ENCODE peak calls at places on chromosomes 5 and 9, in nine cellular contexts. Q is vagina, V is spleen, N is body of pancreas, Y is tibial nerve, I is esophagus squamous epithelium, W is suprapubic skin, G is A549, T is NB4. A is an unnamed sample.

GRCh38 chr5:2017540-2018389 is 135.0 kb upstream of the IRX4 start:
- DNase-seq in Q (peak; percentile 64), V (no peak), N (peak; percentile 25), Y (no peak), I (no peak), W (no peak), G (peak; percentile 38), T (peak; percentile 54), A (peak; percentile 55)

GRCh38 chr5:115818821-115819220 is 2.4 kb upstream of the CDO1 start:
- DNase-seq in Q (no peak), V (peak; percentile 59), N (no peak), Y (no peak), I (no peak), W (no peak), G (no peak), T (no peak), A (no peak)

GRCh38 chr9:98455957-98456621 is 200.6 kb upstream of the TBC1D2 start:
- DNase-seq in Q (no peak), V (no peak), N (no peak), Y (no peak), I (no peak), W (no peak), G (no peak), T (no peak), A (no peak)

GRCh38 chr9:93111371-93112115 is 15.5 kb downstream of the CARD19 start:
- DNase-seq in Q (no peak), V (peak; percentile 86), N (peak; percentile 4), Y (no peak), I (no peak), W (peak; percentile 51), G (no peak), T (peak; percentile 79), A (no peak)

GRCh38 chr5:115424030-115424429 is 120.5 kb downstream of the FEM1C start:
- DNase-seq in Q (no peak), V (no peak), N (no peak), Y (no peak), I (no peak), W (no peak), G (no peak), T (no peak), A (no peak)

GRCh38 chr5:68762201-68762600 is 331.6 kb upstream of the SLC30A5 start:
- DNase-seq in Q (no peak), V (no peak), N (no peak), Y (no peak), I (no peak), W (no peak), G (no peak), T (no peak), A (no peak)

GRCh38 chr5:6713274-6714181 is at the start of gene TENT4A:
- DNase-seq in Q (peak; percentile 31), V (peak; percentile 93), N (no peak), Y (no peak), I (peak; percentile 81), W (no peak), G (peak; percentile 92), T (peak; percentile 33), A (peak; percentile 57)

GRCh38 chr5:112653638-112654037 is 84.0 kb upstream of the APC start:
- DNase-seq in Q (no peak), V (no peak), N (no peak), Y (no peak), I (no peak), W (no peak), G (no peak), T (no peak), A (no peak)

GRCh38 chr9:78280982-78281668 is 15.8 kb upstream of the PSAT1 start:
- DNase-seq in Q (no peak), V (no peak), N (peak; percentile 92), Y (peak; percentile 58), I (no peak), W (no peak), G (no peak), T (no peak), A (peak; percentile 39)

GRCh38 chr5:58674711-58675110 is 91.8 kb downstream of the RAB3C start:
- DNase-seq in Q (no peak), V (no peak), N (no peak), Y (no peak), I (no peak), W (no peak), G (no peak), T (no peak), A (no peak)

DNA sequence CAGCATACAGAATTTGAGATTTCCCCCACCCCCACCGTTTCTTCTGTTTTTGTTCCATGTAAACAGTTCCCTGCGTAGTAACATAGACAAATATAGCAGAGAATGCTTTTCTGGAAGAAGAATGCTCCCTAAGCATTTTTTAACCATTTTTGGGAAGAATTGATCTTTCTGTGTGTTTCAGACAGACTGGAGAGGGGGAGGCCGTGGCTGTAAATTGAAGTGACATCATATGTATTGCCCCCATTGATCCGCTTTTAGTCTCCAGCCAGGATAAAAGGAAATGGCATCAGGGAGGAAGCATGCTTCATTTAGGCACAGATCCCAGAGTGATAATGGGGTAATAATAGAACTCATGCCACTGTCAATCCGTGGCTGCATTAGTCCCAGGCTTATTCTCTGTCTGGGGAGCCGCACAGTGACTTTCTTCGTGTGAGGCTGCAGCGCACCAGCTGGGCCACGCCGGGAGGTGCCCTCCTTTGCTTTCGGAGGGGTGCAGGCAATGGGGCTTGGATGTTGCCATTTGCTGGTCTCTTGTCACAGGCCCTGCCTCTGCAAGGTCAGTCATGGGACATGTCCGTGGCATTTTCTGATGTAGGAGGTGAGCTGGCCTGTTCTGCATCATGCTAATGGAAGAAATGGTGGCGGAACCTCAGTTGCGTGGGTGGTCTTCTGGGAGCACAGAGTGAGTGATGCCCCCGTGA is 261.5 kb downstream of the FANCC start:
- DNase-seq in Q (peak; percentile 49), V (no peak), N (no peak), Y (no peak), I (no peak), W (no peak), G (no peak), T (no peak), A (no peak)
- TF ChIP-seq POLR2A in Q (no peak), V (no peak), N (no peak), Y (no peak), I (no peak), W (no peak), G (no peak), T (no peak), A (no peak)

DNA sequence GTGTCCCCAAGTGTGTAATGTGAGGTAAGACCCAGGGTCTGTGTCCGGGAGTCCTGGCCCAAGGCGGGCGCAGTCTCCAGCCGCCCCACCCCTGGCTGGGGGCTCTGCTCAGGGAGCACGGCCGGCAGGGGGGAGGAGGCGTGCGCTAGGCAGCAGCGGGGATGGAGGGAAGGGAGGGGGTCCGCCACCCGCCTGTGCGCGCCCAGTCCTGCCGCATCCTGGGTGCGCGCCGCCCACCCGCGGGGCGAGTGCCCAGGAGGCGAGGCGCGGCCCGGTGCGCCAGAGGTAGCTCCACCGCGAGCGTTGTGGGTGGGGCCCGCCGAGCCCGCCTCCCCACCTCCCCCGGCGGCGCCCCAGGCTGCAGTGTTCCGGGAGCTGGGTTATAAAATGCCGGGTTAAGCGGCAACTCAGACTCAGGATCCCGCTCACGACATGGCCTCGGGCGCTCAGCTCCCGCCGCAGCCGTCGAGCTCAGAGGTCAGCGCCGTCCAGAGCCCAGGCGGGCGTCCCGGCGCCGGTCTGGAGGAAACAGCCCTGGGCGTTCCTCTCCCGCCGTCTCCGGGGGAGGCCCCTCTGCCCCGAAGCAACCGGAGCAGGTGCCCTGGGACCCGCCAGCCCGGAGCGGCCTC is at the start of gene CCNI2:
- DNase-seq in Q (no peak), V (peak; percentile 85), N (peak; percentile 44), Y (no peak), I (no peak), W (no peak), G (peak; percentile 65), T (peak; percentile 20), A (peak; percentile 50)
- TF ChIP-seq POLR2A in Q (no peak), V (no peak), N (no peak), Y (no peak), I (no peak), W (no peak), G (no peak), T (no peak), A (no peak)

GRCh38 chr9:124859803-124860581 is 1.8 kb downstream of the RPL35 start:
- DNase-seq in Q (no peak), V (no peak), N (no peak), Y (no peak), I (no peak), W (no peak), G (no peak), T (peak; percentile 30), A (no peak)
- TF ChIP-seq POLR2A in Q (no peak), V (no peak), N (no peak), Y (no peak), I (no peak), W (no peak), G (no peak), T (peak; percentile 23), A (no peak)

GRCh38 chr9:105639936-105640335 is 22.3 kb upstream of the TAL2 start:
- DNase-seq in Q (no peak), V (no peak), N (no peak), Y (no peak), I (no peak), W (no peak), G (no peak), T (no peak), A (no peak)
- TF ChIP-seq POLR2A in Q (no peak), V (no peak), N (no peak), Y (no peak), I (no peak), W (no peak), G (no peak), T (no peak), A (no peak)

DNA sequence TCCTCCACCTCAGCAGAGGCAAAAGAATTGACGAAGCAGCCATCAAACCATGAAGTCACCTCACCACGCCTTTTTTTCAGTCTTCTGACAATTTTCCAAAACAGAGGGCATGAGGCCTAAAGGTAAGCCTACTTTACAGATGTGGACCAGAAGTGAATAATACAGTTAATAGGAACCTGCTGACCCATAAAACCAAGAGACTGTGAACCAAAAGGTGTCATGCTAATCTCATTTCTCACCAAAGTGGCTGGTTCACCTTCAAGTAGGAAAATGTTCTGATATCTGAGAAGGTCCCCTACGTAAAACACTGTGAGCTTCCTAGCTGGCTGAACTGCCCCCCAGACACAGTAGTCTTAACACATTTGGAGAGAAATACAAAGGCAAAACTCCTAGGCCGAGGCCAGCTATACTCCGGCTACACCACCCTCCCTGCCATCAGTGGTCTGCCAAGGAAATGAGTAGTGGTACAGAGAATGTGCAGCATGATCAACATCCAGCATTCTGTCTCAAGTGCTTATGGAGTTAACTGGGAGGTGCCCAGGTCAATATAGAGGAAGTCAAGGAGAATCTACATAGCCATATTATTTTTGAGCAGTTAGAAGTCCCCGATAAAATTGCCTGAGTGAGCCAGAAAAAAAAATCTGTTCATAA is 19.3 kb upstream of the F2RL2 start:
- DNase-seq in Q (no peak), V (no peak), N (no peak), Y (no peak), I (no peak), W (no peak), G (no peak), T (no peak), A (no peak)
- TF ChIP-seq POLR2A in Q (no peak), V (no peak), N (no peak), Y (no peak), I (no peak), W (no peak), G (no peak), T (no peak), A (no peak)